ENCODE peak calls at places on chromosomes 11 and 22, in four cellular contexts. O, C, D and P are unnamed samples.

GRCh38 chr22:11253000-11253511 is 4274.9 kb upstream of the OR11H1 start:
- DNase-seq in C (no peak), O (no peak), D (no peak), P (no peak)

GRCh38 chr11:111918390-111919256 is at the start of gene C11orf52:
- DNase-seq in C (peak; percentile 61), D (no peak), O (no peak), P (no peak)

GRCh38 chr22:22369962-22370265 is 125.3 kb downstream of the VPREB1 start:
- DNase-seq in D (no peak), O (no peak), C (no peak), P (no peak)

GRCh38 chr22:42993651-42994275 is 21.2 kb downstream of the PACSIN2 start:
- DNase-seq in C (no peak), O (no peak), D (no peak), P (no peak)

GRCh38 chr11:27459191-27459590 is 13.4 kb downstream of the LGR4 start:
- DNase-seq in D (no peak), O (no peak), C (no peak), P (no peak)

GRCh38 chr11:108672113-108672512 is 7.2 kb downstream of the DDX10 start:
- DNase-seq in D (no peak), O (no peak), C (peak; percentile 27), P (no peak)

GRCh38 chr11:47468598-47469214 is 19.8 kb upstream of the RAPSN start:
- DNase-seq in C (no peak), D (no peak), O (no peak), P (no peak)

GRCh38 chr11:133215529-133216230 is 316.6 kb downstream of the OPCML start:
- DNase-seq in C (no peak), O (no peak), D (no peak), P (no peak)

GRCh38 chr22:45336971-45337431 is 27.3 kb downstream of the FAM118A start:
- DNase-seq in O (no peak), C (peak; percentile 100), D (no peak), P (no peak)

GRCh38 chr22:44711236-44711560 is 9.2 kb downstream of the PRR5 start:
- DNase-seq in C (no peak), O (no peak), D (no peak), P (no peak)

GRCh38 chr11:16820324-16821092 is 82.1 kb downstream of the C11orf58 start:
- DNase-seq in O (peak; percentile 79), C (peak; percentile 74), D (peak; percentile 86), P (peak; percentile 40)

GRCh38 chr22:32987081-32987631 is 71.0 kb downstream of the SYN3 start:
- DNase-seq in C (no peak), O (no peak), D (no peak), P (no peak)

GRCh38 chr22:49507607-49508292 is 319.9 kb downstream of the BRD1 start:
- DNase-seq in C (no peak), D (no peak), O (no peak), P (no peak)

GRCh38 chr11:112548641-112549040 is 288.0 kb upstream of the PLET1 start:
- DNase-seq in C (no peak), O (no peak), D (no peak), P (no peak)

GRCh38 chr22:34067031-34067430 is 146.8 kb upstream of the LARGE1 start:
- DNase-seq in D (no peak), O (no peak), C (no peak), P (no peak)

GRCh38 chr22:37763012-37763411 is 44.7 kb upstream of the GCAT start:
- DNase-seq in D (no peak), C (no peak), O (no peak), P (no peak)

GRCh38 chr22:45295492-45295891 is 10.7 kb downstream of the UPK3A start:
- DNase-seq in C (no peak), O (no peak), D (no peak), P (no peak)

GRCh38 chr11:87173185-87174039 is 135.7 kb downstream of the TMEM135 start:
- DNase-seq in O (no peak), D (no peak), C (peak; percentile 94), P (no peak)

GRCh38 chr11:38278457-38279141 is 1680.6 kb upstream of the RAG2 start:
- DNase-seq in C (no peak), D (no peak), O (no peak), P (no peak)

GRCh38 chr11:17979770-17980371 is 33.0 kb downstream of the SERGEF start:
- DNase-seq in C (peak; percentile 35), D (peak; percentile 41), O (peak; percentile 59), P (no peak)

GRCh38 chr22:24183321-24184031 is 2.2 kb downstream of the SUSD2 start:
- DNase-seq in C (no peak), D (no peak), O (no peak), P (no peak)

GRCh38 chr11:115659061-115659963 is 155.1 kb upstream of the CADM1 start:
- DNase-seq in C (no peak), O (no peak), D (peak; percentile 3), P (no peak)

GRCh38 chr11:116648229-116649174 is 124.3 kb downstream of the BUD13 start:
- DNase-seq in O (no peak), C (no peak), D (no peak), P (no peak)

GRCh38 chr22:37228106-37229011 is 15.7 kb downstream of the RAC2 start:
- DNase-seq in C (no peak), O (no peak), D (no peak), P (no peak)

GRCh38 chr11:45852018-45852711 is 4.9 kb downstream of the CRY2 start:
- DNase-seq in D (no peak), O (no peak), C (no peak), P (no peak)

GRCh38 chr11:76588455-76589325 is 81.9 kb downstream of the LRRC32 start:
- DNase-seq in D (peak; percentile 28), C (peak; percentile 99), O (peak; percentile 25), P (no peak)

GRCh38 chr22:32103648-32104326 is 55.3 kb downstream of the C22orf42 start:
- DNase-seq in D (no peak), C (no peak), O (no peak), P (no peak)

DNA sequence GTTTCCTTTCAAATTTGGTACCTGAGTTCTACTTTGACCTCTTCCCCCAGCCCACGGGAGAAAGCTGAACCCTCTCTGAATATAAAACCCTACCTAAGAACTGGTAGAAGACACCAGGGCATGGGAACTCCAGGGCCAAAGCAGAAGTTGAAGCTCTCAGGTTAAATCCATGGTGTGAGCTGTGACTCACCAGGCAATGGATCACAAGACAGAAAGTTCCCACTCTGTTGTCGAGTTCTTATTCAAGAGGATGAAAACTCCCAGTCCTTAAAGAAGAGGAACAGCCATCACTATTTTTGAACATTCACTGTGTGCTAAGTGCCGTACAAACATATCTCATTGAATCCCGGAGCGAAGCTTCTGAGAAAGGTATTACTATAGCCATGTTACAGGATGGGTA is 8.9 kb downstream of the TMEM218 start:
- DNase-seq in O (peak; percentile 35), C (no peak), D (no peak), P (no peak)
- TF ChIP-seq CTCF in O (no peak), C (no peak), D (no peak), P (no peak)

GRCh38 chr11:11667056-11667455 is 45.3 kb upstream of the GALNT18 start:
- DNase-seq in D (no peak), O (no peak), C (no peak), P (no peak)
- TF ChIP-seq CTCF in D (no peak), O (no peak), C (no peak), P (peak; percentile 31)

GRCh38 chr11:75204012-75204674 is 36.4 kb upstream of the TPBGL start:
- DNase-seq in D (no peak), O (no peak), C (no peak), P (no peak)
- TF ChIP-seq CTCF in D (no peak), O (no peak), C (no peak), P (no peak)

GRCh38 chr11:94597896-94598295 is 30.7 kb downstream of the PIWIL4 start:
- DNase-seq in D (peak; percentile 15), O (no peak), C (no peak), P (no peak)
- TF ChIP-seq CTCF in D (no peak), O (no peak), C (no peak), P (no peak)

GRCh38 chr11:59201376-59201775 is 11.4 kb downstream of the MPEG1 start:
- DNase-seq in O (no peak), C (no peak), D (peak; percentile 40), P (no peak)
- TF ChIP-seq CTCF in O (no peak), C (no peak), D (peak; percentile 41), P (peak; percentile 29)

GRCh38 chr11:120258661-120259060 is 18.7 kb downstream of the POU2F3 start:
- DNase-seq in C (no peak), D (no peak), O (no peak), P (no peak)
- TF ChIP-seq CTCF in C (no peak), D (no peak), O (no peak), P (peak; percentile 17)